ENCODE peak calls at places on chromosomes 7 and 10, in four cellular contexts. S is GDM1, H is BJ, Q is hippocampal formation. I is an unnamed sample.

GRCh38 chr10:70672993-70673928 is 955 bp downstream of the ADAMTS14 start:
- DNase-seq in S (no peak), H (peak; percentile 64), Q (no peak), I (no peak)

GRCh38 chr7:91556239-91556638 is 292.0 kb downstream of the FZD1 start:
- DNase-seq in S (no peak), H (no peak), Q (no peak), I (no peak)

GRCh38 chr10:12484945-12485805 is 135.8 kb downstream of the CAMK1D start:
- DNase-seq in S (no peak), H (no peak), Q (no peak), I (peak; percentile 2)

GRCh38 chr10:63415635-63416244 is 50.0 kb downstream of the JMJD1C start:
- DNase-seq in S (no peak), H (no peak), Q (no peak), I (no peak)

GRCh38 chr10:21810582-21811244 is 192.8 kb downstream of the DNAJC1 start:
- DNase-seq in S (no peak), H (no peak), Q (no peak), I (no peak)

GRCh38 chr7:84363741-84364140 is 169.2 kb upstream of the SEMA3A start:
- DNase-seq in S (no peak), H (no peak), Q (no peak), I (no peak)

GRCh38 chr7:136293272-136293671 is 316.1 kb upstream of the MTPN start:
- DNase-seq in S (no peak), H (no peak), Q (no peak), I (no peak)

GRCh38 chr7:50562126-50562525 is 3.1 kb downstream of the DDC start:
- DNase-seq in S (no peak), H (no peak), Q (no peak), I (no peak)

GRCh38 chr10:73480158-73480557 is 15.7 kb downstream of the PPP3CB start:
- DNase-seq in S (no peak), H (no peak), Q (no peak), I (no peak)

GRCh38 chr10:51886438-51887068 is 187.2 kb upstream of the CSTF2T start:
- DNase-seq in S (no peak), H (no peak), Q (no peak), I (no peak)

GRCh38 chr7:100837099-100837836 is 9.9 kb upstream of the EPHB4 start:
- DNase-seq in S (no peak), H (peak; percentile 44), Q (peak; percentile 86), I (peak; percentile 60)

GRCh38 chr7:101870361-101871062 is 53.1 kb downstream of the CUX1 start:
- DNase-seq in S (no peak), H (no peak), Q (no peak), I (no peak)